ENCODE peak calls at places on chromosomes 4 and X, in ten cellular contexts. X is retinal pigment epithelial cell, M is H1, G is GM12865, S is AG04449, R is cardiac muscle cell, T is fibroblast of the aortic adventitia, V is kidney epithelial cell, Q is fibroblast of pulmonary artery, C is GM13977. J is an unnamed sample.

GRCh38 chr4:165635261-165635838 is 237.7 kb upstream of the TLL1 start:
- DNase-seq in X (no peak), M (no peak), G (no peak), S (no peak), R (no peak), T (no peak), V (no peak), Q (no peak), C (no peak), J (no peak)

GRCh38 chr4:86401826-86402225 is 42.0 kb upstream of the MAPK10 start:
- DNase-seq in X (no peak), M (no peak), G (no peak), S (no peak), R (no peak), T (peak; percentile 7), V (no peak), Q (no peak), C (no peak), J (no peak)

GRCh38 chr4:82739292-82740190 is 59.1 kb downstream of the SCD5 start:
- DNase-seq in X (no peak), M (peak; percentile 97), G (peak; percentile 82), S (no peak), R (peak; percentile 81), T (peak; percentile 63), V (no peak), Q (peak; percentile 77), C (peak; percentile 79), J (peak; percentile 64)

GRCh38 chr4:147425019-147425418 is 55.9 kb upstream of the EDNRA start:
- DNase-seq in X (no peak), M (no peak), G (no peak), S (no peak), R (no peak), T (peak; percentile 25), V (no peak), Q (no peak), C (no peak), J (no peak)

GRCh38 chrX:118228041-118228440 is 111.4 kb upstream of the KLHL13 start:
- DNase-seq in X (no peak), M (no peak), G (no peak), S (no peak), R (no peak), T (peak; percentile 20), V (no peak), Q (peak; percentile 6), C (no peak), J (no peak)

GRCh38 chrX:38552721-38553120 is 8.6 kb upstream of the TSPAN7 start:
- DNase-seq in X (peak; percentile 24), M (no peak), G (no peak), S (no peak), R (no peak), T (no peak), V (no peak), Q (no peak), C (no peak), J (peak; percentile 1)

GRCh38 chr4:87270144-87270543 is 49.7 kb upstream of the KLHL8 start:
- DNase-seq in X (no peak), M (no peak), G (peak; percentile 37), S (peak; percentile 4), R (peak; percentile 75), T (peak; percentile 71), V (no peak), Q (peak; percentile 76), C (peak; percentile 9), J (peak; percentile 41)

GRCh38 chr4:7987148-7987989 is 47.7 kb upstream of the AFAP1 start:
- DNase-seq in X (no peak), M (peak; percentile 95), G (peak; percentile 82), S (no peak), R (peak; percentile 83), T (peak; percentile 83), V (no peak), Q (peak; percentile 84), C (peak; percentile 88), J (peak; percentile 77)

GRCh38 chrX:134453631-134454030 is 6.3 kb upstream of the HPRT1 start:
- DNase-seq in X (no peak), M (no peak), G (no peak), S (no peak), R (no peak), T (no peak), V (no peak), Q (no peak), C (no peak), J (no peak)

GRCh38 chr4:104860227-104861123 is 286.2 kb upstream of the TET2 start:
- DNase-seq in X (peak; percentile 57), M (peak; percentile 70), G (peak; percentile 87), S (peak; percentile 21), R (peak; percentile 85), T (peak; percentile 81), V (peak; percentile 12), Q (peak; percentile 82), C (peak; percentile 68), J (peak; percentile 59)

DNA sequence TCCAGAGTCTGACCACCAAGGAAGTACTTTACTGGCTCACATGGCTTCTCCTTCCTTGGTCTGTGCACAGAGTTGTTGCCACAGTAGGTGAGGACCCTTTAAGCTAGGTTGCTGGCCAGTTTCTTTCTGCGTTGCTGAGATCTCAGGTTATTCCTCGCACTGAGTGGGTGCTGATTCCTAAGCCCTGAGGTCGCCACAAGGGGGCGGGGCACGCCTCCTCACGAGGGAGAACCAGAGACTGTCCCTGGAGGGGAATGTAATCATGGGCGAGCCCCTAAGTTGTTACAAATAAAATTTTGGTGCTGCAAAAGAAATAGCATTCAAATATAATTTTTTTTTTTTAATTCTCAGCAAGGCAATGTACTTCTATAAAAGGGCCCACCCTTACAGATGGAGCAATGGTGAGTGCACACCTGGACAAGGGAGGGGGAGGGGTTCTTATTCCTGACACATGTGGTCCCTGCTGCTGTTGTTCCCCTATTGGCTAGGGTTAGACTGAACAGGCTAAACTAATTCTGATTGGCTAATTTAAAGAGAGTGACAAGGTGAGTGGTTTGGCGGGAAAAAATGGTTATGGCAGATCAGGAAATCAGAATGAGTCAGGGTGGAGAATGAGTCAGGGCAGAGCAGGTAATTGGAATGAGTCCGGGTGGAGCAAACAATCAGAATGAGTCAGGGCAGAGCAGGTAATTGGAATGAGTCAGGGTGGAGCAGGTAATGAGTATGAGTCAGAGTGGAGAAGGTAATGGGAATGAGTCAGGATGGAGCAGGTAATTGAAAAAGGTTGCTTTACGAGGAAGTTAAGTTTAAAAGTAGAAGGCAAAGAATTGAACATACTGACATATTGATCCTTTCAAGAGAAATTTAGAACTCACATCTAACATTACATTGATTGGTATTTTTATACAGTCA is 107.5 kb downstream of the VSIG4 start:
- DNase-seq in X (no peak), M (no peak), G (no peak), S (no peak), R (no peak), T (no peak), V (peak; percentile 14), Q (no peak), C (no peak), J (no peak)
- TF ChIP-seq CTCF in X (no peak), M (no peak), G (no peak), S (no peak), R (no peak), T (no peak), V (no peak), Q (no peak), C (no peak), J (no peak)

GRCh38 chr4:143395054-143395453 is 58.4 kb downstream of the GAB1 start:
- DNase-seq in X (no peak), M (no peak), G (no peak), S (no peak), R (no peak), T (no peak), V (no peak), Q (no peak), C (no peak), J (no peak)

GRCh38 chr4:143397887-143398286 is 61.2 kb downstream of the GAB1 start:
- DNase-seq in X (no peak), M (no peak), G (no peak), S (no peak), R (no peak), T (no peak), V (no peak), Q (no peak), C (no peak), J (peak; percentile 28)

GRCh38 chr4:143397335-143397734 is 60.7 kb downstream of the GAB1 start:
- DNase-seq in X (no peak), M (no peak), G (no peak), S (peak; percentile 33), R (no peak), T (peak; percentile 38), V (no peak), Q (no peak), C (no peak), J (peak; percentile 79)

GRCh38 chr4:143399113-143399949 is 62.7 kb downstream of the GAB1 start:
- DNase-seq in X (no peak), M (no peak), G (peak; percentile 54), S (no peak), R (peak; percentile 38), T (peak; percentile 37), V (no peak), Q (peak; percentile 48), C (no peak), J (no peak)

GRCh38 chr4:143396695-143397094 is 60.0 kb downstream of the GAB1 start:
- DNase-seq in X (no peak), M (no peak), G (no peak), S (no peak), R (no peak), T (no peak), V (no peak), Q (no peak), C (no peak), J (no peak)
- TF ChIP-seq CTCF in X (peak; percentile 24), M (peak; percentile 27), G (no peak), S (peak; percentile 5), R (peak; percentile 12), T (no peak), V (no peak), Q (peak; percentile 8), C (no peak), J (peak; percentile 11)

DNA sequence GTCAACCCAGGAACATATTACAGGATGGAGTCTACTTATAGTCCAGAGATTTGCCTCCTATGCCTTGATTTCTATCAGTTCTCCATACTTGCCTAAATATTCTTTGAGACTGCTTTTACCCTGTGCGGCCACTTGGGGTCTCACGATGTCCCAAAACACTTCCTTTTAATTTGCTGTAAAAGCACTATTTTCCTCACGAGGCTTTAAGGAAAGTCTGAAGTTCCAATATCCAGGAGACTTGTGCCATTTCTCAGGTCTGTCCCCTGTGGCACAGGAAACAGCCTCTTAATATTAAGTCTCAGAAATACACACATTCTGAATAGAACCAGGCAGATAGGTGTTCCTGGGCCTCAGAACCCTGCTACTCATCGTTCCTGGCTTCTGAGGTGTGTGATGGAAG is 142.9 kb downstream of the TMEM164 start:
- DNase-seq in X (peak; percentile 7), M (no peak), G (peak; percentile 30), S (no peak), R (peak; percentile 48), T (peak; percentile 57), V (no peak), Q (peak; percentile 49), C (peak; percentile 39), J (peak; percentile 51)
- TF ChIP-seq CTCF in X (peak; percentile 68), M (no peak), G (peak; percentile 47), S (peak; percentile 31), R (peak; percentile 50), T (peak; percentile 67), V (peak; percentile 62), Q (peak; percentile 47), C (peak; percentile 71), J (peak; percentile 51)

DNA sequence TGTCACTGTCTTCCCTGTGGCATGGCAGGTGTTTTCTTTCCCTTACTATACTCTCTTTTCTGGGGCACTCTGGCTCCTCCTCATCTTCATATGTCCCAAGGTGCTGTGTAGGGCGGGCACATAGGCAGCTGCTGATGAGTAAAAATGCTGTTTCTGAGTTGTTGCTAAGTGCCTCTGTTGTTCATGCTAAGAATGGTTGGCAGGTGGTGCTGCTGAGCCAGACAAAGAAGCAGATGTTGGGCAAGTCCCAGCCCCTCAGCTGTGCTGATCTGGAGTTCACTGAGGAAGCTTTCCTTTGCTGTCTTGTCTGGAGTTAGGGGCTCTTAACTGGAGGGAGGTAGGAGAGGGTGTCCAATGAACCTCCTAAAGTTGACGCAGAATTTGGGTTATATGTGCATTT is 40.6 kb downstream of the HADH start:
- DNase-seq in X (no peak), M (no peak), G (peak; percentile 82), S (peak; percentile 21), R (peak; percentile 77), T (peak; percentile 67), V (peak; percentile 25), Q (peak; percentile 77), C (peak; percentile 70), J (peak; percentile 64)
- TF ChIP-seq CTCF in X (peak; percentile 65), M (peak; percentile 39), G (peak; percentile 64), S (peak; percentile 69), R (peak; percentile 66), T (peak; percentile 54), V (peak; percentile 59), Q (peak; percentile 60), C (peak; percentile 85), J (peak; percentile 65)

J was measured in fibroblast of lung.